ENCODE peak calls at places on chromosomes 13 and 19, in nine cellular contexts. I, P, F, L, T, Y, B, R and W are unnamed samples.

GRCh38 chr13:53411443-53411842 is 382.8 kb downstream of the OLFM4 start:
- DNase-seq in T (no peak), P (no peak), F (no peak), I (no peak), R (no peak), B (no peak), Y (no peak), L (no peak), W (no peak)

GRCh38 chr13:52411629-52412028 is 5.7 kb upstream of the THSD1 start:
- DNase-seq in I (peak; percentile 65), T (peak; percentile 53), Y (peak; percentile 49), F (no peak), L (no peak), P (no peak), R (no peak), B (no peak), W (no peak)

GRCh38 chr19:56252699-56253422 is 19.7 kb upstream of the EDDM13 start:
- DNase-seq in I (peak; percentile 50), P (peak; percentile 35), B (peak; percentile 74), F (peak; percentile 94), Y (peak; percentile 62), T (peak; percentile 92), L (peak; percentile 94), R (peak; percentile 56), W (peak; percentile 91)

GRCh38 chr19:18362934-18363542 is 22.6 kb downstream of the PGPEP1 start:
- DNase-seq in B (no peak), R (no peak), F (no peak), I (no peak), Y (no peak), L (no peak), T (no peak), P (no peak), W (no peak)

GRCh38 chr13:95494082-95494681 is 58.3 kb upstream of the CLDN10 start:
- DNase-seq in P (no peak), F (no peak), B (no peak), L (peak; percentile 52), I (peak; percentile 44), T (peak; percentile 86), R (no peak), Y (peak; percentile 52), W (peak; percentile 32)

GRCh38 chr19:45767881-45768643 is 990 bp downstream of the SIX5 start:
- DNase-seq in P (no peak), F (peak; percentile 77), T (peak; percentile 81), L (peak; percentile 57), B (peak; percentile 87), Y (peak; percentile 78), I (no peak), R (peak; percentile 52), W (no peak)

GRCh38 chr19:48558018-48558684 is 6.2 kb downstream of the SULT2B1 start:
- DNase-seq in I (no peak), F (peak; percentile 34), T (peak; percentile 45), P (no peak), Y (peak; percentile 66), L (no peak), R (no peak), B (peak; percentile 75), W (no peak)

GRCh38 chr13:29676941-29677452 is 81.5 kb upstream of the SLC7A1 start:
- DNase-seq in Y (peak; percentile 59), T (no peak), F (no peak), I (peak; percentile 57), B (peak; percentile 69), R (no peak), P (no peak), L (no peak), W (no peak)

GRCh38 chr19:335486-336066 is 9.0 kb downstream of the MIER2 start:
- DNase-seq in P (no peak), L (no peak), R (no peak), F (no peak), B (no peak), Y (no peak), I (no peak), T (no peak), W (no peak)

GRCh38 chr13:40170982-40171381 is 495.5 kb downstream of the FOXO1 start:
- DNase-seq in B (no peak), F (no peak), Y (no peak), P (no peak), I (no peak), R (no peak), L (no peak), T (no peak), W (no peak)

GRCh38 chr19:56142087-56142787 is 1.1 kb downstream of the ZNF444 start:
- DNase-seq in I (no peak), P (no peak), Y (no peak), T (no peak), R (no peak), F (no peak), B (peak; percentile 79), L (no peak), W (no peak)

GRCh38 chr13:72686766-72687165 is 40.7 kb downstream of the MZT1 start:
- DNase-seq in F (no peak), Y (peak; percentile 61), T (no peak), R (no peak), L (no peak), P (no peak), I (no peak), B (no peak), W (no peak)

GRCh38 chr19:33397536-33398360 is 24.2 kb downstream of the CEBPG start:
- DNase-seq in L (no peak), T (peak; percentile 41), B (no peak), R (peak; percentile 31), P (no peak), I (no peak), F (no peak), Y (no peak), W (peak; percentile 59)

GRCh38 chr19:11226716-11227166 is 12.7 kb upstream of the ANGPTL8 start:
- DNase-seq in R (no peak), T (no peak), Y (no peak), B (no peak), I (no peak), L (no peak), F (no peak), P (no peak), W (no peak)

DNA sequence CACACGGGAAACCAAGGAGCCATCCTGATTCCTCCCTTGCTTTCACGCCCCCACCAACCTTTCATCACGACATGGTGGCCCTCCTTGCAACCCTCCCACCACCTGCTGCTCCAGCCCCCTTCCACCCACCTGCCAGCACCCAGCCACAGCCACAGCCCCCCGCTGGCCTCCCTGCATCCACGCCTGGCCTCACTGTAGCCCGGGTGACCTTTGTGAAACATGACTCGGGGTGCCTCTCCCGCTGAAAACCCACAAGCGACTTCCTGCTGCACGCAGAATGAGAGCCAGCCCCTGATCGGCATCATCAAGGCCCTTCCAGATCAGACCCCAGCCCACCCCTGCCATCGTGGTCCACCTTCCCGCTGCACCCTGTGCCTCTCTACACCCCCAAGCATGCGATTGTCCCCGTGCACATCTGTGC is 14.9 kb downstream of the POP4 start:
- DNase-seq in P (no peak), R (no peak), Y (no peak), B (no peak), T (peak; percentile 19), L (no peak), F (no peak), I (no peak), W (no peak)
- TF ChIP-seq CTCF in P (no peak), R (no peak), Y (no peak), B (no peak), T (no peak), L (no peak), F (no peak), I (no peak), W (no peak)

DNA sequence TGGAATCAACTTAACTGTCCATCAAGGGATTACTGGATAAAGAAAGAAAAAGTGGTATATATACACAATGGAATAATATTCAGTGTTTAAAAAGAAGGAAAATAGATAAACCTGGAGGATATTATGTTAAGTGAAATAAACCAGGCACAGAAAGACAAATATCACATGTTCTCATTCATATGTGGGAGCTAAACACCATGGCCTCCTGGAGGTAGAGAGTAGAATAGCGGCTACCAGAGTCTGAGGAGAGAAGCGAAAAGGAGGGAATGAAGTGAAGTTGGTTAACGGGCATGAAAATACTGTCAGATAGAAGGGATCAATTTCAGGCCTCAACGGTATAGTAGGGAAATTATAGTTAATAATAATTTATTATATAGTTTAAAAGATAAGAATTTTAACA is 147.5 kb upstream of the OBI1 start:
- DNase-seq in Y (no peak), T (no peak), P (no peak), R (no peak), B (no peak), F (no peak), L (peak; percentile 12), I (no peak), W (no peak)
- TF ChIP-seq CTCF in Y (peak; percentile 33), T (peak; percentile 8), P (peak; percentile 39), R (no peak), B (no peak), F (no peak), L (peak; percentile 78), I (peak; percentile 23), W (peak; percentile 51)

DNA sequence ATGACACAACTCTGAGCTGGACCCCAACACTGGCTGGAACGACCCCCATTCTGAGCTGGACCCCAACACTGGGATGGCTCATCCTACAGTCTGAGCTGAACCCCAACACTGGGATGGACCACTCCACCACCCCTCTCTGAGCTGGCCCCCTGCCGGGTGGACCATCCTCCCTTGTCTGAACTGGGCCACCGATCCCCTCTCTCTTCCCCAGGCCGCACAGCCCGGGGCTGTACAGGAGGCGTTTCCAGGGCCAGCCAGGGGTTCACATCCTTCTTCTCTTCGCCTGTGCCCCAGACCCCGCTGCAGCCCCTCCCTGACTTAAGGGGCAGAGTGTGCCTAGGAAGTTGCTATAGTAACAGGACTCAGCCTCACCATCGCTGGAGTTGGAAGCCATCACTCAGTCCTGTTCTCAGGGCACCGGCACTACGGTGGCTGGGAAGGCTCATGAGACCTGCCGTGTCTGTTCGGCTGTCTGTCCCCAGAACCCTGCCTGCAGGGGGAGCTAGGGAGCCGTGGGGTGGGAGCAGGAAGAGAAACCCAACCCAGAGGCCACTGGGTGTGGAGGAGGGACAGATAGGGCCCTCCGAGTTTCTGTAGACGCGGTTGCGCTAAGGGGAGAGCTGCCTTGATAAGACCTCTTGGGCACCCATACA is 3.7 kb downstream of the PRKACA start:
- DNase-seq in F (peak; percentile 87), I (no peak), R (no peak), Y (no peak), T (no peak), B (no peak), P (no peak), L (no peak), W (no peak)
- TF ChIP-seq CTCF in F (peak; percentile 48), I (no peak), R (no peak), Y (no peak), T (peak; percentile 42), B (no peak), P (no peak), L (peak; percentile 20), W (peak; percentile 36)

GRCh38 chr13:45490068-45490467 is 25.3 kb downstream of the COG3 start:
- DNase-seq in L (no peak), F (no peak), I (no peak), T (no peak), P (no peak), B (no peak), Y (no peak), R (no peak), W (no peak)
- TF ChIP-seq CTCF in L (peak; percentile 44), F (peak; percentile 9), I (peak; percentile 41), T (peak; percentile 16), P (peak; percentile 65), B (no peak), Y (no peak), R (no peak), W (peak; percentile 33)

GRCh38 chr19:28239270-28239669 is 973.7 kb downstream of the UQCRFS1 start:
- DNase-seq in F (peak; percentile 24), P (no peak), B (no peak), Y (no peak), L (peak; percentile 62), I (no peak), T (peak; percentile 22), R (no peak), W (no peak)
- TF ChIP-seq CTCF in F (no peak), P (no peak), B (no peak), Y (no peak), L (peak; percentile 38), I (no peak), T (peak; percentile 55), R (no peak), W (no peak)